ENCODE peak calls at places on chromosomes 5 and 9, in seven cellular contexts. D is pancreas, Z is A549, R is uterus, A is body of pancreas, X is SK-N-SH, T is WERI-Rb-1. E is an unnamed sample.

GRCh38 chr9:69498430-69498829 is 173.4 kb downstream of the ENTREP1 start:
- DNase-seq in D (no peak), Z (no peak), R (no peak), A (no peak), X (no peak), T (no peak), E (no peak)

GRCh38 chr5:102531506-102531905 is 32.7 kb upstream of the SLCO6A1 start:
- DNase-seq in D (no peak), Z (no peak), R (no peak), A (no peak), X (no peak), T (no peak), E (no peak)

GRCh38 chr9:136086951-136087740 is 7.9 kb downstream of the NACC2 start:
- DNase-seq in D (peak), Z (no peak), R (no peak), A (no peak), X (peak), T (no peak), E (peak)

GRCh38 chr5:179284751-179285191 is 60.5 kb downstream of the ADAMTS2 start:
- DNase-seq in D (no peak), Z (no peak), R (no peak), A (no peak), X (peak), T (no peak), E (no peak)

GRCh38 chr9:80649001-80649420 is 1040.3 kb downstream of the TLE1 start:
- DNase-seq in D (no peak), Z (no peak), R (peak), A (no peak), X (no peak), T (no peak), E (peak)

GRCh38 chr5:144812770-144813169 is 642.1 kb downstream of the KCTD16 start:
- DNase-seq in D (no peak), Z (peak), R (no peak), A (no peak), X (no peak), T (no peak), E (no peak)

GRCh38 chr5:179293276-179293675 is 52.0 kb downstream of the ADAMTS2 start:
- DNase-seq in D (peak), Z (no peak), R (no peak), A (no peak), X (no peak), T (no peak), E (no peak)

GRCh38 chr9:71990466-71990865 is 69.9 kb downstream of the C9orf57 start:
- DNase-seq in D (no peak), Z (no peak), R (no peak), A (no peak), X (no peak), T (no peak), E (no peak)

GRCh38 chr5:73693573-73694061 is 67.6 kb downstream of the ARHGEF28 start:
- DNase-seq in D (no peak), Z (peak), R (no peak), A (peak), X (peak), T (peak), E (no peak)

GRCh38 chr9:31394040-31394473 is 990.4 kb upstream of the ACO1 start:
- DNase-seq in D (no peak), Z (no peak), R (no peak), A (no peak), X (no peak), T (no peak), E (no peak)

GRCh38 chr5:40679998-40680681 is 425 bp downstream of the PTGER4 start:
- DNase-seq in D (peak), Z (no peak), R (no peak), A (peak), X (peak), T (no peak), E (no peak)

GRCh38 chr9:70449461-70449860 is 35.0 kb upstream of the KLF9 start:
- DNase-seq in D (no peak), Z (no peak), R (no peak), A (no peak), X (no peak), T (no peak), E (no peak)

GRCh38 chr9:124774131-124774978 is 2.6 kb upstream of the OLFML2A start:
- DNase-seq in D (peak), Z (peak), R (peak), A (peak), X (peak), T (peak), E (peak)

GRCh38 chr9:135343733-135344522 is 135.7 kb upstream of the PPP1R26 start:
- DNase-seq in D (peak), Z (peak), R (peak), A (peak), X (peak), T (peak), E (no peak)

GRCh38 chr9:14909631-14910177 is 524 bp downstream of the FREM1 start:
- DNase-seq in D (no peak), Z (no peak), R (no peak), A (no peak), X (no peak), T (no peak), E (no peak)

GRCh38 chr5:37668524-37669047 is 171.3 kb downstream of the GDNF start:
- DNase-seq in D (no peak), Z (peak), R (peak), A (peak), X (no peak), T (no peak), E (no peak)

GRCh38 chr9:2257530-2257929 is 242.4 kb downstream of the SMARCA2 start:
- DNase-seq in D (no peak), Z (no peak), R (no peak), A (no peak), X (no peak), T (no peak), E (no peak)

GRCh38 chr5:169710675-169711074 is 73.6 kb downstream of the DOCK2 start:
- DNase-seq in D (no peak), Z (no peak), R (no peak), A (no peak), X (no peak), T (no peak), E (no peak)

GRCh38 chr5:142929602-142930001 is 159.4 kb downstream of the ARHGAP26 start:
- DNase-seq in D (no peak), Z (no peak), R (no peak), A (no peak), X (no peak), T (no peak), E (no peak)

GRCh38 chr5:78005021-78005785 is 229.1 kb upstream of the TBCA start:
- DNase-seq in D (no peak), Z (no peak), R (no peak), A (no peak), X (no peak), T (no peak), E (no peak)

GRCh38 chr5:16492398-16493175 is 27.0 kb upstream of the ZNF622 start:
- DNase-seq in D (no peak), Z (peak), R (no peak), A (peak), X (no peak), T (peak), E (no peak)

GRCh38 chr5:113271015-113271414 is 163.8 kb downstream of the TSSK1B start:
- DNase-seq in D (no peak), Z (no peak), R (no peak), A (no peak), X (no peak), T (no peak), E (no peak)

DNA sequence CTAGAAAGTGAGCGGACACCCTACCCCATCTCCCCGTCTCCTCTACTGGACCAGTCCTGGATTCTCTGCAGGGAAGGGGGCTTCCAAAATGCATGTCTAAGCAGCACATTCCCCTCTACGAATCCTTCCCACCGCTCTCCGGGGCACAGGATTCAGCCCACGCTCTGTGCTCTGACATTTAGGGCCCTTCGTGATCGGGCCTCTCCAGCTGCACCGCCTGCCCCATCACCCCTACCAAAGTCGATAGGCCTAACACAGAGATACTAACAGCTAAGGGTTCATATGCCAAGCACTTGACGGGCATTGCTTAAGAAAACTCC is 1.2 kb downstream of the ARL10 start:
- DNase-seq in D (no peak), Z (no peak), R (no peak), A (no peak), X (no peak), T (no peak), E (no peak)
- H3K4me3 ChIP-seq in D (no peak), Z (no peak), R (peak), A (no peak), X (peak), T (no peak), E (peak)

DNA sequence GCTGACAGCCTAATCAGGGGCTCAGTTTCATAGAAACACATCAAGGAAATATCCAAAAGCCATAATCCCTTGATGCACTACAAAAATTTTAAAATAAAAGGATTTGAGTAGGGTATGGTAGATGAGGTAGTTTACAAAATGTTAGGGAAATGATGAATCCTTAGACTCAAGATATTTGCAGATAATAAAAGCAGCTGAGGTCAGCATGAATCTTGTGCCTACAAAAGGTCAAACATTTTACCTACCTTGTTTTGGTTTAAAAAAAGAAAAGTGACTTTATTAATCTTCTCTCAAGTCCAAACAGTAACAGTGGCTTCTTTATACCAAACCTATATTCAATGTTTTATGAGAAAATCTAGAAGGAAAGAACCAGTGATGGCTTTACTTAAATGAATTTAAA is 135.5 kb downstream of the BNC2 start:
- DNase-seq in D (no peak), Z (no peak), R (no peak), A (no peak), X (no peak), T (no peak), E (no peak)
- TF ChIP-seq CTCF in D (no peak), Z (no peak), R (no peak), A (no peak), X (no peak), T (no peak), E (no peak)

GRCh38 chr9:3949744-3950143 is 350.1 kb downstream of the GLIS3 start:
- DNase-seq in D (no peak), Z (no peak), R (no peak), A (no peak), X (no peak), T (no peak), E (no peak)
- H3K27ac ChIP-seq in D (no peak), Z (no peak), R (no peak), A (no peak), X (no peak), T (no peak), E (no peak)

DNA sequence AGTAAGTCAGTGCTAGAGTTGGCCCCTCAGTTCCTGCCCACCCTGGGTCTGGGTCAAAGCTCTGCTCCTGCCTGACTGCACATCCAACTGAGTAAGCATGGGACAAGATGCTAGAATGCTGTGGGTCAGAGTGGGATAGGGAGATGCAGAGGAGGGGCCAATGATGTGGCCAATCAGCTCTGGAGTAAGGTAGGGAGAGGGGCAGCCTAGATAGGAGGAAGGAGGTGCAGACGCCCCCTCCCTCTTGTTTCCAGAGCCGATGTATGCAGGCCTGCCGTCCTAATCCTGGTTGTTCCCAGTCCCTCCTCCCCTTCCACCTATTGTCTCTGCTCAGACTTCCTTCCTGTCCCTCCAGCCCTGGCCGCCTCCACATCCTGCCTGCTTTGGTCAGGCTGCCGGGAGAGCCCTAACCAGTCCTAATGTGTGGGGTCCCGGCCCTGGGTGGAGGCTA is 1.3 kb downstream of the ARAP3 start:
- DNase-seq in D (no peak), Z (no peak), R (peak), A (no peak), X (peak), T (peak), E (no peak)
- H3K4me3 ChIP-seq in D (no peak), Z (peak), R (no peak), A (no peak), X (peak), T (peak), E (no peak)

GRCh38 chr5:94830520-94830919 is 212.1 kb downstream of the SLF1 start:
- DNase-seq in D (no peak), Z (peak), R (no peak), A (no peak), X (peak), T (no peak), E (no peak)
- TF ChIP-seq CTCF in D (no peak), Z (peak), R (no peak), A (peak), X (peak), T (peak), E (peak)

DNA sequence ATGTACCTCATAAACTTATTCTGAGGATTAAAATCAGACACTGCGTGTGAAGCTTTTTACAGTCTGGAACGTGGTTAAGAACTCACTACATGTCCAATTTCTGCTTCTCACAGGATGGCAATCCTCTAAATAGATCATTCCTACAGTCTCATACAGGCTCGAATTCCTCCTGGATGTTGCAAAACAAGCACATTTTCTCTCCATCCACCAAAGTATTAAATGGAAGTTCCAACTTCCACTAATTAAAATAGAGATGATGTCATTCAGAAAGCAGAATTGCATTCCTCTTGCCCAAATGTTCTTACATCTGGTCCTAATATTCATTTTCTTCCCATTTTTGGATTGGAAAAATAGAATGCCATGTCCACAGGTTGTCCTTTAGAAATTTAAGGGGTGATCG is 145.5 kb upstream of the PCA3 start:
- DNase-seq in D (no peak), Z (no peak), R (no peak), A (no peak), X (no peak), T (no peak), E (no peak)
- H3K27ac ChIP-seq in D (no peak), Z (no peak), R (peak), A (no peak), X (no peak), T (no peak), E (no peak)

GRCh38 chr9:38423273-38423938 is 848 bp downstream of the IGFBPL1 start:
- DNase-seq in D (no peak), Z (no peak), R (no peak), A (no peak), X (peak), T (no peak), E (no peak)
- H3K4me3 ChIP-seq in D (peak), Z (peak), R (no peak), A (no peak), X (no peak), T (peak), E (peak)

GRCh38 chr5:9313751-9314150 is 232.1 kb downstream of the SEMA5A start:
- DNase-seq in D (no peak), Z (no peak), R (no peak), A (no peak), X (no peak), T (no peak), E (no peak)
- TF ChIP-seq CTCF in D (no peak), Z (no peak), R (no peak), A (no peak), X (no peak), T (peak), E (no peak)